ENCODE peak calls at places on chromosomes 12 and 14, in four cellular contexts. N is GM12878, A is HepG2, E is K562. H is an unnamed sample.
A peak's percentile ranks its signal among the peaks of the same experiment; 100 is the strongest.

GRCh38 chr12:93174048-93174447 is 203.7 kb upstream of the NUDT4 start:
- DNase-seq in N (no peak), E (no peak), A (no peak), H (no peak)

GRCh38 chr14:53742226-53742607 is 214.4 kb downstream of the BMP4 start:
- DNase-seq in N (no peak), E (no peak), A (no peak), H (no peak)

GRCh38 chr14:104544362-104544761 is 35.2 kb upstream of the C14orf180 start:
- DNase-seq in N (no peak), E (no peak), A (no peak), H (no peak)

GRCh38 chr12:55982319-55982936 is 8.6 kb downstream of the RAB5B start:
- DNase-seq in E (no peak), N (peak; percentile 60), A (no peak), H (no peak)

GRCh38 chr12:52876371-52876770 is 27.6 kb upstream of the KRT78 start:
- DNase-seq in N (no peak), E (no peak), A (no peak), H (no peak)

GRCh38 chr12:3931206-3931605 is 58.0 kb upstream of the PARP11 start:
- DNase-seq in E (no peak), N (no peak), A (no peak), H (no peak)

GRCh38 chr14:69654109-69654508 is 42.7 kb downstream of the SUSD6 start:
- DNase-seq in A (no peak), N (no peak), E (no peak), H (no peak)

GRCh38 chr14:23481362-23481970 is 12.0 kb downstream of the NGDN start:
- DNase-seq in N (no peak), E (peak; percentile 43), A (no peak), H (no peak)

GRCh38 chr12:645563-646071 is 17.6 kb downstream of the NINJ2 start:
- DNase-seq in N (no peak), E (no peak), A (peak; percentile 79), H (no peak)

GRCh38 chr12:115570271-115570777 is 707.2 kb downstream of the MED13L start:
- DNase-seq in N (no peak), E (no peak), A (no peak), H (no peak)

GRCh38 chr14:61596985-61597384 is 98.3 kb upstream of the HIF1A start:
- DNase-seq in E (no peak), A (no peak), N (no peak), H (no peak)

GRCh38 chr12:66232258-66232657 is 43.2 kb downstream of the IRAK3 start:
- DNase-seq in A (no peak), N (no peak), E (no peak), H (no peak)
- TF ChIP-seq CREM in A (no peak), N (no peak), E (no peak), H (no peak)

DNA sequence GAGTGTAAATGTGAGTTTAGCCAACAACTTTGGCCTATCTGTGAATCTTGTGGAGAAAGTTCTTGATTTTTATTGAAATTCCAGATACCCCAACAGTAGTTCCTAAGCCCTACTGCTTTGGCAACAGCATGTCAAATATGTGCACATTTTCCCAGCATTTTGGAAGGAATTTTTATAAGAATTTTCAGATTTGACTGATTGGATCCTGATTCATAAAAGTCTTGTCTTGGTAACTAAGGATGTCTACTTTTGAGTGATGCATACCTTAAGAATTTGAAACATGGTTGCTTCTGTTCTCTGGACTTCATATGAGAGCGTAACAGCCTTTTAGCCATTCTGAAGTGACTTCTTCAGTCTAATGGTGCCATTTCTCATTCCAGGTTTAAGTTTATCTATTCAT is 106.7 kb downstream of the ANO4 start:
- DNase-seq in N (no peak), A (no peak), E (no peak), H (no peak)
- TF ChIP-seq CREM in N (no peak), A (no peak), E (no peak), H (no peak)

GRCh38 chr12:113098428-113099028 is 37.0 kb downstream of the RASAL1 start:
- DNase-seq in N (no peak), E (peak; percentile 85), A (peak; percentile 79), H (peak; percentile 91)
- TF ChIP-seq CREM in N (no peak), E (peak; percentile 25), A (no peak), H (no peak)

GRCh38 chr12:122090759-122091535 is 12.4 kb downstream of the MLXIP start:
- DNase-seq in A (no peak), N (no peak), E (no peak), H (no peak)
- TF ChIP-seq CREM in A (no peak), N (no peak), E (no peak), H (no peak)

GRCh38 chr14:60095781-60096450 is 4.2 kb downstream of the PCNX4 start:
- DNase-seq in N (no peak), A (no peak), E (no peak), H (no peak)

GRCh38 chr14:60093606-60094005 is 1.9 kb downstream of the PCNX4 start:
- DNase-seq in E (no peak), N (no peak), A (no peak), H (no peak)

GRCh38 chr14:60093088-60093487 is 1.4 kb downstream of the PCNX4 start:
- DNase-seq in E (no peak), A (no peak), N (no peak), H (no peak)

GRCh38 chr14:60092516-60092915 is 793 bp downstream of the PCNX4 start:
- DNase-seq in N (no peak), E (peak; percentile 8), A (peak; percentile 39), H (no peak)

GRCh38 chr14:60094306-60094897 is 2.7 kb downstream of the PCNX4 start:
- DNase-seq in N (no peak), E (peak; percentile 33), A (peak; percentile 90), H (no peak)
- TF ChIP-seq CREM in N (no peak), E (no peak), A (no peak), H (no peak)

GRCh38 chr12:32995623-32996022 is 99.0 kb upstream of the PKP2 start:
- DNase-seq in N (no peak), A (no peak), E (no peak), H (no peak)
- TF ChIP-seq CREM in N (no peak), A (no peak), E (no peak), H (no peak)

GRCh38 chr12:53994268-53994690 is 5.7 kb upstream of the HOXC9 start:
- DNase-seq in A (peak; percentile 57), E (peak; percentile 58), N (no peak), H (no peak)

GRCh38 chr12:53996188-53996885 is 3.6 kb upstream of the HOXC9 start:
- DNase-seq in E (no peak), N (no peak), A (no peak), H (no peak)

GRCh38 chr12:53994691-53995310 is 5.2 kb upstream of the HOXC9 start:
- DNase-seq in E (peak; percentile 71), N (no peak), A (no peak), H (no peak)

GRCh38 chr12:53996886-53997217 is 3.1 kb upstream of the HOXC9 start:
- DNase-seq in E (no peak), A (no peak), N (no peak), H (no peak)

GRCh38 chr12:53995311-53996187 is 4.4 kb upstream of the HOXC9 start:
- DNase-seq in E (peak; percentile 85), A (no peak), N (no peak), H (peak; percentile 76)
- TF ChIP-seq CREM in E (peak; percentile 32), A (no peak), N (no peak), H (no peak)

GRCh38 chr14:64232944-64233343 is 61.2 kb downstream of the ESR2 start:
- DNase-seq in A (no peak), N (no peak), E (no peak), H (no peak)

GRCh38 chr14:64234877-64235651 is 59.1 kb downstream of the ESR2 start:
- DNase-seq in N (no peak), E (no peak), A (no peak), H (no peak)

GRCh38 chr14:64233791-64234190 is 60.4 kb downstream of the ESR2 start:
- DNase-seq in E (no peak), N (no peak), A (no peak), H (no peak)

GRCh38 chr14:64229489-64229888 is 64.7 kb downstream of the ESR2 start:
- DNase-seq in E (no peak), N (no peak), A (no peak), H (no peak)

DNA sequence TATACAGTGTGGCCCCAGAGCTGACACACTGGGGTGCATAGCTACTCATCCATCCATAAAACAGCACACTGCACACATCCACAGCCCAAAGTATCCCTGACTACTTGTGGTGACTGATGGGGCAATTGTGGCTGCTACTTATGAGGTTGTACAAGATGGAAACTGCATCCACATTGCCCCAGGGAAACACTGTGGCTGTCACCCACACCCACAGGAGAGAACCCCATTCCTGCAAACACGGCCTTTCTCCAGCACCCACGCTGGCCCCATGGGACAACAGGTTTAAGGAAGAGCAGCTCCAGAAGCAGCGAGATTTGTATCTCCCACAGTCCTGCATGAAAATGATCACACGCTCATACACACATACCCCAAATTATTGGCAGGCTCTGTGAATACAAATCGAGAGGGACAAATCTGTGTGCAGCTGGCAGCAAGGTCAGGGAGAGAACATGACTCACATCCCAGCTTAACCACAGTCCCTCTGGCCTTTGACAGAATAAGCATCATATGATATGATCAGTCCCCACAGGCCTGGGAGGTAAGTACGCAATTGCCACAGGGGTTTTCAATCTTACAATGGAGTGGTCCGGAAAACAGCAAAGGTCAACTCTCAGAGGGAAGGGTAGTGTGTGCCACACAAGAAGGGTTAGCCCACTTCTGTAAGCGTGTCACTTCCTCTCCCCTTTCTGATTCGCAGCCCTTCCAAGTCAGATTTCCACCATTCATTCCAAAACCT is 61.9 kb downstream of the ESR2 start:
- DNase-seq in A (no peak), E (no peak), N (peak; percentile 88), H (no peak)
- TF ChIP-seq CREM in A (no peak), E (no peak), N (peak; percentile 40), H (no peak)

GRCh38 chr14:94481468-94482131 is 5.6 kb upstream of the SERPINA9 start:
- DNase-seq in E (no peak), N (peak; percentile 61), A (peak; percentile 74), H (no peak)
- TF ChIP-seq CREM in E (no peak), N (no peak), A (no peak), H (no peak)

H was measured in WTC11.